ENCODE peak calls at places on chromosomes 13 and 19, in five cellular contexts. G, Y, R, Z and E are unnamed samples.

GRCh38 chr19:33376931-33377557 is 3.5 kb downstream of the CEBPG start:
- DNase-seq in G (no peak), Y (no peak), R (no peak), Z (no peak), E (peak; percentile 42)

GRCh38 chr19:51259348-51260245 is 8.7 kb downstream of the SIGLECL1 start:
- DNase-seq in G (peak; percentile 53), Y (peak; percentile 41), R (no peak), Z (peak; percentile 74), E (peak; percentile 47)

GRCh38 chr19:373391-374182 is 29.0 kb upstream of the MIER2 start:
- DNase-seq in G (no peak), Y (no peak), R (peak; percentile 41), Z (no peak), E (peak; percentile 74)

GRCh38 chr19:13864513-13865242 is 12.3 kb upstream of the NANOS3 start:
- DNase-seq in G (no peak), Y (no peak), R (peak; percentile 70), Z (no peak), E (peak; percentile 88)

GRCh38 chr19:1063030-1063908 is 3.7 kb upstream of the ARHGAP45 start:
- DNase-seq in G (no peak), Y (peak; percentile 43), R (peak; percentile 88), Z (peak; percentile 72), E (no peak)

GRCh38 chr19:1045247-1045603 is 5.3 kb downstream of the ABCA7 start:
- DNase-seq in G (peak; percentile 60), Y (peak; percentile 72), R (no peak), Z (peak; percentile 94), E (peak; percentile 94)

GRCh38 chr19:48480476-48481190 is 11.5 kb downstream of the CYTH2 start:
- DNase-seq in G (no peak), Y (no peak), R (peak; percentile 91), Z (peak; percentile 55), E (peak; percentile 93)

GRCh38 chr19:14804755-14805154 is 26.4 kb upstream of the ADGRE2 start:
- DNase-seq in G (no peak), Y (no peak), R (no peak), Z (no peak), E (no peak)

GRCh38 chr19:33443638-33444195 is 70.2 kb downstream of the CEBPG start:
- DNase-seq in G (no peak), Y (no peak), R (peak; percentile 25), Z (no peak), E (peak; percentile 62)

GRCh38 chr19:41411682-41412265 is 14.2 kb downstream of the BCKDHA start:
- DNase-seq in G (no peak), Y (peak; percentile 41), R (no peak), Z (no peak), E (peak; percentile 66)

GRCh38 chr19:13034636-13035035 is 39.4 kb downstream of the NFIX start:
- DNase-seq in G (no peak), Y (no peak), R (no peak), Z (no peak), E (no peak)

GRCh38 chr13:91375119-91375729 is 23.2 kb upstream of the GPC5 start:
- DNase-seq in G (no peak), Y (peak; percentile 22), R (no peak), Z (no peak), E (no peak)
- TF ChIP-seq CTCF in G (peak; percentile 56), Y (peak; percentile 69), R (peak; percentile 29), Z (no peak), E (peak; percentile 45)

GRCh38 chr19:39405261-39405912 is 1.3 kb upstream of the ZFP36 start:
- DNase-seq in G (no peak), Y (no peak), R (no peak), Z (no peak), E (peak; percentile 72)

GRCh38 chr19:39407394-39407643 is 672 bp downstream of the ZFP36 start:
- DNase-seq in G (no peak), Y (no peak), R (no peak), Z (no peak), E (no peak)

GRCh38 chr19:39407644-39408391 is 1.2 kb downstream of the ZFP36 start:
- DNase-seq in G (peak; percentile 13), Y (no peak), R (peak; percentile 94), Z (no peak), E (peak; percentile 93)

GRCh38 chr19:39406656-39407393 is at the start of gene ZFP36:
- DNase-seq in G (peak; percentile 89), Y (peak; percentile 84), R (peak; percentile 97), Z (peak; percentile 94), E (peak; percentile 99)

DNA sequence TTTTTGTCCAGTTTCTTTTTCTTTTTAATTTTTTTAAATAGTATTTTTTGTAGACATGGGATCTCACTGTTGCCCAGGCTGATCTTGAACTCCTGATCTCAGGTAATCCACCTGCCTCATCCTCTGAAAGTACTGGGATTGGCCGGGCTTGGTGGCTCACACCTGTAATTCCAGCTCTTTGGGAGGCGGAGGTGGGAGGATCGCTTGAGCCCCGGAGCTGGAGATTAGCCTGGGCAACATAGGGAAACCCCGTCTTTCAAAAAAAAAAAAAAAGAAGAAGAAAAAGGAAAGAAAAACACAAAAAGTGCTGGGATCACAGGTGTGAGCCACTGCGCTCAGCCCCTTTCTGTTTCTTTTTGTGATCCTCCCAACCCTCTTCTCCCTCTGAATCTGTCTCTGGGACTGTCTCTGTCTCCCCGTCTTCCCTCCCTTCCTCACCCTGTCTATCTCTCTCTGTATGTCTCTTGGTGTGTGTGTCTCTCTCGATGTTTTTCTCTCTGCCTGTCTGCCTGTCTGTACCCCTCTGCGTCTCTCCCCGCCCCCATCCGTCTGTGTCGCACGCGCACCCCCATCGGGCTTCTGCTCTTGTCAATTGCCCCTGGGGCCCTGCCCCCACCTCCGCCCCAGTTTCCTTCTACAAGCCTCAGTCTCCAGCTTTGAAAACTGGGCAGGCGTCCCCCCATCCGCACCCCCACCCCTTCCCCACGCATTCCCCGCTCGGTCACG is 554 bp upstream of the ZFP36 start:
- DNase-seq in G (no peak), Y (no peak), R (peak; percentile 96), Z (peak; percentile 83), E (no peak)
- H3K4me1 ChIP-seq in G (peaks cover 24% of the 10 kb centered on the region), Y (peaks cover 26% of the 10 kb centered on the region), R (peaks cover 70% of the 10 kb centered on the region), Z (peaks cover 43% of the 10 kb centered on the region), E (peaks cover 41% of the 10 kb centered on the region)

DNA sequence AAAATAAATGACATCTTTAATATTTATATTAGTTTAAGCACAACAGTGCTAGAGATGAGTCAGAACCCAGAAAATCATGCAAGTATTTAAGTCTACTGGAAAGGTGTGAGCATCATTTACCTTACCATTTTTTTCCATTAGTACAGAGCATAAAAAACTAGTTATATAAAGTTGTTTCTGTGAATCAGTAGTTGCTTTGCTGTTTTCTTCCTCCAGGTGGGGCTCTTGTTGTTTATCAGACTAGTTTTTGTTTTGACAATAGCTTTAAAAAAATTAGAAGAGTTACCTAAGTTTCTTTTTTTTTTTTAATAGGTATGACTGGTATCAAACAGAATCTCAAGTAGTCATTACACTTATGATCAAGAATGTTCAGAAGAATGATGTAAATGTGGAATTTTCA is 12.7 kb downstream of the SUGT1 start:
- DNase-seq in G (peak; percentile 23), Y (peak; percentile 27), R (no peak), Z (no peak), E (peak; percentile 74)
- TF ChIP-seq CTCF in G (peak; percentile 67), Y (peak; percentile 61), R (peak; percentile 50), Z (no peak), E (peak; percentile 47)

GRCh38 chr19:10289167-10289835 is 451 bp upstream of the ICAM5 start:
- DNase-seq in G (peak; percentile 73), Y (peak; percentile 57), R (peak; percentile 87), Z (no peak), E (peak; percentile 90)

GRCh38 chr19:10289836-10290438 is at the start of gene ICAM5:
- DNase-seq in G (no peak), Y (no peak), R (peak; percentile 77), Z (no peak), E (peak; percentile 92)

GRCh38 chr19:10286803-10287737 is at the start of gene ICAM4:
- DNase-seq in G (peak; percentile 78), Y (peak; percentile 75), R (peak; percentile 88), Z (peak; percentile 61), E (peak; percentile 81)

GRCh38 chr19:10290439-10290875 is 705 bp downstream of the ICAM5 start:
- DNase-seq in G (peak; percentile 40), Y (no peak), R (no peak), Z (no peak), E (peak; percentile 78)

DNA sequence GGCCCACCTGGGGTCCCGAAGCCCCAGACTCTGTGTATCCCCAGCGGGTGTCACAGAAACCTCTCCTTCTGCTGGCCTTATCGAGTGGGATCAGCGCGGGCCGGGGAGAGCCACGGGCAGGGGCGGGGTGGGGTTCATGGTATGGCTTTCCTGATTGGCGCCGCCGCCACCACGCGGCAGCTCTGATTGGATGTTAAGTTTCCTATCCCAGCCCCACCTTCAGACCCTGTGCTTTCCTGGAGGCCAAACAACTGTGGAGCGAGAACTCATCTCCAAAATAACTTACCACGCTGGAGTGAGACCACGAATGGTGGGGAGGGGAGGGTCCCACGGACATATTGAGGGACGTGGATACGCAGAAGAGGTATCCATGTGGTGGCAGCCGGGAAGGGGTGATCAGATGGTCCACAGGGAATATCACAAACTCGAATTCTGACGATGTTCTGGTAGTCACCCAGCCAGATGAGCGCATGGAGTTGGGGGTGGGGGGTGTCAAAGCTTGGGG is 1.0 kb upstream of the ICAM5 start:
- DNase-seq in G (peak; percentile 76), Y (peak; percentile 48), R (no peak), Z (no peak), E (peak; percentile 91)
- H3K4me1 ChIP-seq in G (peaks cover 14% of the 10 kb centered on the region), Y (no peaks in the 10 kb centered on the region), R (peaks cover 100% of the 10 kb centered on the region), Z (peaks cover 40% of the 10 kb centered on the region), E (peaks cover 15% of the 10 kb centered on the region)

GRCh38 chr13:97515643-97516042 is 81.7 kb downstream of the RAP2A start:
- DNase-seq in G (no peak), Y (no peak), R (no peak), Z (no peak), E (no peak)

GRCh38 chr13:97512732-97513131 is 78.8 kb downstream of the RAP2A start:
- DNase-seq in G (no peak), Y (peak; percentile 17), R (no peak), Z (no peak), E (no peak)
- TF ChIP-seq CTCF in G (no peak), Y (peak; percentile 25), R (no peak), Z (no peak), E (no peak)

GRCh38 chr19:7211191-7211988 is 82.8 kb downstream of the INSR start:
- DNase-seq in G (no peak), Y (no peak), R (peak; percentile 79), Z (peak; percentile 94), E (no peak)
- H3K4me1 ChIP-seq in G (no peaks in the 10 kb centered on the region), Y (no peaks in the 10 kb centered on the region), R (peaks cover 76% of the 10 kb centered on the region), Z (peaks cover 57% of the 10 kb centered on the region), E (no peaks in the 10 kb centered on the region)